ENCODE peak calls at places on chromosomes 6 and 20, in nine cellular contexts. X is SHP77 treated with DMSO at 0.1 percent for 48 hours; V is fibroblast of lung; M is D341Med; A is amniotic stem cell; D is HCT116; T is putamen; G is stimulated activated CD4-positive, alpha-beta T cell treated with anti-CD3 and anti-CD28 coated beads, Interleukin-1b, Interleukin-23, amount 100 ng/mL, for 4 hours; Y is activated CD8-positive, alpha-beta memory T cell treated with anti-CD3 and anti-CD28 coated beads, Interleukin-2, amount 50 U/mL, for 4 hours. Q is an unnamed sample.

GRCh38 chr20:25580711-25581110 is 4.6 kb downstream of the NINL start:
- DNase-seq in M (no peak), A (no peak), D (no peak), V (peak; percentile 66), G (no peak), X (no peak), T (no peak), Y (no peak), Q (peak; percentile 38)

GRCh38 chr6:121816361-121816760 is 380.9 kb downstream of the GJA1 start:
- DNase-seq in M (no peak), A (no peak), D (no peak), Y (no peak), T (no peak), G (no peak), X (no peak), V (peak; percentile 32), Q (peak; percentile 48)

GRCh38 chr6:148329568-148330299 is 12.9 kb upstream of the SASH1 start:
- DNase-seq in X (no peak), A (no peak), T (no peak), Y (no peak), G (no peak), V (peak; percentile 97), M (no peak), D (no peak), Q (peak; percentile 64)

GRCh38 chr6:85372188-85372914 is 77.5 kb upstream of the NT5E start:
- DNase-seq in T (no peak), A (no peak), Y (no peak), G (no peak), D (no peak), X (no peak), V (no peak), M (no peak), Q (no peak)

GRCh38 chr6:25239498-25239897 is 39.7 kb upstream of the CARMIL1 start:
- DNase-seq in D (no peak), V (peak; percentile 36), A (no peak), M (no peak), Y (no peak), G (no peak), X (no peak), T (no peak), Q (no peak)

GRCh38 chr6:45970326-45970725 is 45.3 kb downstream of the CLIC5 start:
- DNase-seq in G (no peak), T (no peak), M (no peak), X (no peak), V (peak; percentile 5), A (no peak), D (no peak), Y (no peak), Q (no peak)

GRCh38 chr6:152975204-152975915 is 7.5 kb downstream of the FBXO5 start:
- DNase-seq in M (no peak), D (no peak), A (no peak), Y (no peak), G (no peak), V (no peak), X (no peak), T (no peak), Q (no peak)

GRCh38 chr6:41022294-41022693 is 16.7 kb downstream of the UNC5CL start:
- DNase-seq in X (no peak), Y (no peak), D (no peak), V (peak; percentile 14), M (no peak), T (no peak), G (no peak), A (no peak), Q (no peak)

GRCh38 chr6:157754351-157754750 is 68.7 kb upstream of the SNX9 start:
- DNase-seq in X (no peak), V (no peak), G (no peak), Y (no peak), T (no peak), D (no peak), M (no peak), A (no peak), Q (no peak)

GRCh38 chr6:114342086-114342825 is 567 bp downstream of the HS3ST5 start:
- DNase-seq in Y (no peak), T (peak; percentile 65), A (no peak), V (peak; percentile 21), M (peak; percentile 70), X (no peak), G (no peak), D (no peak), Q (peak; percentile 54)

GRCh38 chr6:140271759-140272377 is 897.4 kb upstream of the CITED2 start:
- DNase-seq in G (no peak), M (no peak), D (no peak), T (no peak), A (no peak), Y (no peak), V (no peak), X (no peak), Q (no peak)

GRCh38 chr6:34583861-34584604 is 27.9 kb upstream of the SPDEF start:
- DNase-seq in Y (no peak), V (no peak), D (no peak), X (no peak), A (no peak), T (no peak), G (no peak), M (no peak), Q (no peak)

GRCh38 chr20:43463864-43464785 is 6.4 kb downstream of the SRSF6 start:
- DNase-seq in X (no peak), Y (no peak), A (no peak), G (no peak), V (no peak), M (no peak), D (no peak), T (no peak), Q (no peak)

GRCh38 chr6:32086661-32087573 is 22.2 kb downstream of the TNXB start:
- DNase-seq in G (no peak), Y (no peak), M (peak; percentile 59), V (peak; percentile 87), A (peak; percentile 6), D (no peak), T (no peak), X (no peak), Q (peak; percentile 70)

Q was measured in foreskin fibroblast.